ENCODE peak calls at places on chromosome X, in seven cellular contexts. P, Z, R, X, L, V and S are unnamed samples.

GRCh38 chrX:139708067-139708466 is at the start of gene MCF2:
- DNase-seq in P (no peak), Z (no peak), R (no peak), X (no peak), L (no peak), V (no peak), S (no peak)

GRCh38 chrX:98296129-98296528 is 1412.4 kb downstream of the RPA4 start:
- DNase-seq in P (no peak), Z (no peak), R (no peak), X (no peak), L (no peak), V (no peak), S (no peak)

GRCh38 chrX:53544936-53545335 is 110.8 kb upstream of the HSD17B10 start:
- DNase-seq in P (no peak), Z (no peak), R (no peak), X (no peak), L (no peak), V (no peak), S (no peak)

GRCh38 chrX:125382148-125382628 is 62.5 kb downstream of the TEX13C start:
- DNase-seq in P (no peak), Z (no peak), R (no peak), X (no peak), L (no peak), V (no peak), S (no peak)

GRCh38 chrX:13764765-13765164 is 30.2 kb downstream of the OFD1 start:
- DNase-seq in P (peak), Z (no peak), R (no peak), X (no peak), L (peak), V (peak), S (no peak)

GRCh38 chrX:23840674-23841073 is 57.7 kb downstream of the SAT1 start:
- DNase-seq in P (peak), Z (no peak), R (no peak), X (no peak), L (no peak), V (no peak), S (no peak)

GRCh38 chrX:29530520-29530919 is 684.8 kb upstream of the MAGEB2 start:
- DNase-seq in P (no peak), Z (no peak), R (no peak), X (peak), L (no peak), V (no peak), S (no peak)

GRCh38 chrX:131068945-131069719 is 11.0 kb downstream of the ARHGAP36 start:
- DNase-seq in P (peak), Z (no peak), R (no peak), X (peak), L (peak), V (peak), S (no peak)

GRCh38 chrX:40996886-40997530 is 88.2 kb upstream of the USP9X start:
- DNase-seq in P (peak), Z (no peak), R (no peak), X (peak), L (peak), V (peak), S (peak)

GRCh38 chrX:135740683-135741149 is 27.3 kb downstream of the CT45A3 start:
- DNase-seq in P (no peak), Z (peak), R (peak), X (peak), L (no peak), V (peak), S (no peak)

GRCh38 chrX:106698693-106699092 is 27.8 kb upstream of the RNF128 start:
- DNase-seq in P (no peak), Z (no peak), R (no peak), X (peak), L (no peak), V (no peak), S (no peak)

GRCh38 chrX:106906361-106906760 is 3.2 kb upstream of the RIPPLY1 start:
- DNase-seq in P (no peak), Z (no peak), R (no peak), X (no peak), L (no peak), V (no peak), S (no peak)

GRCh38 chrX:7146026-7146702 is 1.3 kb upstream of the STS start:
- DNase-seq in P (no peak), Z (no peak), R (no peak), X (peak), L (no peak), V (no peak), S (no peak)

GRCh38 chrX:9966775-9967408 is at the start of gene CLDN34:
- DNase-seq in P (no peak), Z (no peak), R (no peak), X (no peak), L (no peak), V (no peak), S (no peak)

GRCh38 chrX:10554612-10555270 is 65.6 kb downstream of the MID1 start:
- DNase-seq in P (no peak), Z (no peak), R (no peak), X (no peak), L (no peak), V (no peak), S (no peak)

GRCh38 chrX:41003501-41004286 is 81.6 kb upstream of the USP9X start:
- DNase-seq in P (no peak), Z (no peak), R (no peak), X (no peak), L (no peak), V (no peak), S (no peak)

GRCh38 chrX:110062919-110063318 is 60.0 kb downstream of the TMEM164 start:
- DNase-seq in P (no peak), Z (no peak), R (no peak), X (no peak), L (no peak), V (no peak), S (no peak)

GRCh38 chrX:17580529-17581155 is 156.7 kb upstream of the SCML1 start:
- DNase-seq in P (no peak), Z (no peak), R (no peak), X (peak), L (no peak), V (no peak), S (no peak)